ENCODE peak calls at places on chromosomes 4 and X, in eight cellular contexts. U, M, N, S, I, H, L and Z are unnamed samples.

GRCh38 chr4:173214661-173215060 is 46.0 kb downstream of the GALNT7 start:
- DNase-seq in U (no peak), M (no peak), N (no peak), S (no peak), I (no peak), H (no peak), L (peak), Z (no peak)

GRCh38 chrX:118271770-118272169 is 74.1 kb upstream of the WDR44 start:
- DNase-seq in U (no peak), M (no peak), N (no peak), S (no peak), I (no peak), H (no peak), L (peak), Z (no peak)

GRCh38 chrX:31228415-31228832 is 156.6 kb upstream of the FTHL17 start:
- DNase-seq in U (no peak), M (no peak), N (no peak), S (no peak), I (no peak), H (peak), L (peak), Z (peak)

GRCh38 chr4:70703695-70704332 is 15.5 kb downstream of the UTP3 start:
- DNase-seq in U (no peak), M (peak), N (peak), S (no peak), I (peak), H (no peak), L (peak), Z (peak)

GRCh38 chrX:34559325-34559724 is 97.8 kb downstream of the TMEM47 start:
- DNase-seq in U (no peak), M (peak), N (no peak), S (peak), I (no peak), H (no peak), L (peak), Z (no peak)

GRCh38 chr4:122576261-122577188 is 44.3 kb downstream of the IL21 start:
- DNase-seq in U (no peak), M (peak), N (peak), S (peak), I (no peak), H (no peak), L (peak), Z (peak)

GRCh38 chr4:99383833-99384392 is 31.4 kb upstream of the ADH1C start:
- DNase-seq in U (no peak), M (no peak), N (no peak), S (no peak), I (no peak), H (no peak), L (peak), Z (no peak)

GRCh38 chrX:13906103-13906502 is 89.2 kb upstream of the GPM6B start:
- DNase-seq in U (no peak), M (no peak), N (peak), S (no peak), I (no peak), H (no peak), L (peak), Z (peak)

GRCh38 chrX:20067709-20068315 is 48.9 kb downstream of the MAP7D2 start:
- DNase-seq in U (no peak), M (peak), N (no peak), S (no peak), I (peak), H (peak), L (peak), Z (peak)

GRCh38 chrX:135520022-135520552 is 373 bp upstream of the INTS6L start:
- DNase-seq in U (no peak), M (no peak), N (no peak), S (no peak), I (no peak), H (no peak), L (peak), Z (no peak)

GRCh38 chr4:48905363-48906015 is 1.1 kb downstream of the OCIAD2 start:
- DNase-seq in U (no peak), M (peak), N (no peak), S (peak), I (no peak), H (no peak), L (peak), Z (no peak)

GRCh38 chr4:185821029-185821419 is 9.0 kb upstream of the SORBS2 start:
- DNase-seq in U (no peak), M (no peak), N (no peak), S (no peak), I (no peak), H (no peak), L (no peak), Z (no peak)

GRCh38 chrX:20488473-20488872 is 221.8 kb upstream of the RPS6KA3 start:
- DNase-seq in U (no peak), M (no peak), N (no peak), S (no peak), I (no peak), H (no peak), L (no peak), Z (no peak)

GRCh38 chr4:78056265-78057129 is 626 bp upstream of the FRAS1 start:
- DNase-seq in U (no peak), M (peak), N (peak), S (peak), I (peak), H (peak), L (peak), Z (peak)

GRCh38 chr4:154719087-154719486 is 24.7 kb upstream of the LRAT start:
- DNase-seq in U (no peak), M (no peak), N (no peak), S (no peak), I (no peak), H (no peak), L (peak), Z (no peak)

GRCh38 chr4:1246901-1247810 is 1.8 kb downstream of the CTBP1 start:
- DNase-seq in U (no peak), M (peak), N (no peak), S (peak), I (no peak), H (no peak), L (no peak), Z (no peak)

GRCh38 chr4:74926007-74926406 is 6.9 kb upstream of the PARM1 start:
- DNase-seq in U (no peak), M (no peak), N (no peak), S (no peak), I (no peak), H (no peak), L (no peak), Z (no peak)

GRCh38 chr4:164068392-164068791 is 573.9 kb downstream of the TMA16 start:
- DNase-seq in U (no peak), M (no peak), N (no peak), S (no peak), I (no peak), H (no peak), L (no peak), Z (no peak)

GRCh38 chr4:102308032-102308799 is 37.1 kb downstream of the SLC39A8 start:
- DNase-seq in U (no peak), M (peak), N (no peak), S (no peak), I (no peak), H (no peak), L (peak), Z (no peak)

GRCh38 chr4:77564231-77564630 is 41.4 kb upstream of the CXCL13 start:
- DNase-seq in U (no peak), M (no peak), N (no peak), S (no peak), I (no peak), H (no peak), L (peak), Z (no peak)

GRCh38 chr4:39044947-39045734 is 12.9 kb upstream of the TMEM156 start:
- DNase-seq in U (no peak), M (peak), N (peak), S (no peak), I (no peak), H (no peak), L (peak), Z (no peak)

GRCh38 chrX:44144491-44144890 is 171.3 kb upstream of the NDP start:
- DNase-seq in U (no peak), M (no peak), N (no peak), S (no peak), I (no peak), H (no peak), L (no peak), Z (no peak)

GRCh38 chr4:158253350-158253980 is 43.2 kb downstream of the TMEM144 start:
- DNase-seq in U (no peak), M (peak), N (peak), S (peak), I (peak), H (peak), L (peak), Z (peak)

GRCh38 chrX:23656684-23657083 is 10.6 kb upstream of the PRDX4 start:
- DNase-seq in U (no peak), M (no peak), N (no peak), S (no peak), I (no peak), H (no peak), L (no peak), Z (no peak)

GRCh38 chr4:26252349-26252748 is 68.5 kb upstream of the RBPJ start:
- DNase-seq in U (no peak), M (no peak), N (no peak), S (no peak), I (no peak), H (no peak), L (no peak), Z (no peak)

GRCh38 chr4:145545538-145546224 is 64.0 kb downstream of the SMAD1 start:
- DNase-seq in U (no peak), M (no peak), N (no peak), S (no peak), I (no peak), H (no peak), L (peak), Z (no peak)

GRCh38 chr4:48944659-48945290 is 38.2 kb upstream of the OCIAD2 start:
- DNase-seq in U (no peak), M (peak), N (no peak), S (no peak), I (no peak), H (no peak), L (no peak), Z (no peak)